ENCODE peak calls at places on chromosomes 16 and 17, in four cellular contexts. H is transverse colon, V is AG04450, T is AG08396. I is an unnamed sample.

GRCh38 chr17:28875856-28876564 is 21.2 kb downstream of the ERAL1 start:
- DNase-seq in V (no peak), H (no peak), T (no peak), I (no peak)

GRCh38 chr16:47538472-47538871 is 77.3 kb downstream of the PHKB start:
- DNase-seq in H (no peak), T (no peak), V (no peak), I (no peak)

GRCh38 chr17:81479175-81479574 is 33.4 kb downstream of the ACTG1 start:
- DNase-seq in V (no peak), T (no peak), H (no peak), I (no peak)

GRCh38 chr17:48261297-48261880 is 153.8 kb downstream of the SNX11 start:
- DNase-seq in H (peak), V (no peak), T (no peak), I (no peak)

GRCh38 chr17:50621562-50621961 is 13.1 kb upstream of the ABCC3 start:
- DNase-seq in T (no peak), H (no peak), V (no peak), I (no peak)

GRCh38 chr16:10889880-10890279 is 12.9 kb downstream of the CIITA start:
- DNase-seq in T (no peak), H (no peak), V (no peak), I (no peak)

GRCh38 chr16:50501251-50501650 is 46.9 kb upstream of the NKD1 start:
- DNase-seq in V (no peak), H (no peak), T (no peak), I (no peak)

GRCh38 chr17:8225813-8226535 is 15.6 kb upstream of the AURKB start:
- DNase-seq in H (peak), T (peak), V (peak), I (peak)

GRCh38 chr17:30389755-30390300 is 11.1 kb downstream of the CPD start:
- DNase-seq in H (no peak), T (peak), V (no peak), I (no peak)

GRCh38 chr17:18859256-18859655 is 1.3 kb downstream of the PRPSAP2 start:
- DNase-seq in H (no peak), T (no peak), V (no peak), I (no peak)

GRCh38 chr17:7838291-7839075 is 4.5 kb downstream of the KDM6B start:
- DNase-seq in V (no peak), T (peak), H (peak), I (no peak)